ENCODE peak calls at places on chromosome 10, in four cellular contexts. One of them, this sample, is unnamed.
A peak's percentile ranks its signal among the peaks of the same experiment; 100 is the strongest.

GRCh38 chr10:86693721-86694369 is 25.5 kb downstream of the LDB3 start:
- DNase-seq in thoracic aorta: no peak
- DNase-seq in neuronal stem cell: no peak
- DNase-seq in testis: peak; percentile 83
- DNase-seq in this sample: peak; percentile 46

GRCh38 chr10:77949167-77949566 is 22.6 kb upstream of the DLG5 start:
- DNase-seq in testis: no peak
- DNase-seq in thoracic aorta: no peak
- DNase-seq in neuronal stem cell: no peak
- DNase-seq in this sample: peak; percentile 17

GRCh38 chr10:104128214-104128613 is 6.2 kb downstream of the SFR1 start:
- DNase-seq in testis: no peak
- DNase-seq in thoracic aorta: no peak
- DNase-seq in neuronal stem cell: no peak
- DNase-seq in this sample: no peak

GRCh38 chr10:132532784-132533560 is 4.6 kb upstream of the INPP5A start:
- DNase-seq in testis: no peak
- DNase-seq in neuronal stem cell: no peak
- DNase-seq in thoracic aorta: no peak
- DNase-seq in this sample: no peak

GRCh38 chr10:130233426-130233825 is 97.2 kb downstream of the GLRX3 start:
- DNase-seq in testis: no peak
- DNase-seq in thoracic aorta: no peak
- DNase-seq in neuronal stem cell: no peak
- DNase-seq in this sample: no peak

GRCh38 chr10:46530249-46531186 is 25.9 kb downstream of the GPRIN2 start:
- DNase-seq in testis: no peak
- DNase-seq in neuronal stem cell: no peak
- DNase-seq in thoracic aorta: no peak
- DNase-seq in this sample: no peak

GRCh38 chr10:52215745-52216361 is 98.2 kb upstream of the DKK1 start:
- DNase-seq in testis: peak; percentile 63
- DNase-seq in thoracic aorta: no peak
- DNase-seq in neuronal stem cell: peak; percentile 62
- DNase-seq in this sample: peak; percentile 34

GRCh38 chr10:122161795-122162194 is 109.3 kb upstream of the BTBD16 start:
- DNase-seq in testis: no peak
- DNase-seq in thoracic aorta: no peak
- DNase-seq in neuronal stem cell: no peak
- DNase-seq in this sample: no peak

GRCh38 chr10:104548090-104548489 is 93.0 kb upstream of the SORCS3 start:
- DNase-seq in testis: no peak
- DNase-seq in neuronal stem cell: peak; percentile 31
- DNase-seq in thoracic aorta: no peak
- DNase-seq in this sample: no peak

GRCh38 chr10:219731-220472 is 84.6 kb downstream of the ZMYND11 start:
- DNase-seq in testis: no peak
- DNase-seq in thoracic aorta: no peak
- DNase-seq in neuronal stem cell: no peak
- DNase-seq in this sample: no peak

GRCh38 chr10:3468919-3469638 is 296.5 kb upstream of the PITRM1 start:
- DNase-seq in neuronal stem cell: no peak
- DNase-seq in testis: no peak
- DNase-seq in thoracic aorta: peak; percentile 28
- DNase-seq in this sample: no peak

GRCh38 chr10:110759523-110759922 is 112.2 kb upstream of the PDCD4 start:
- DNase-seq in thoracic aorta: no peak
- DNase-seq in neuronal stem cell: no peak
- DNase-seq in testis: no peak
- DNase-seq in this sample: no peak

GRCh38 chr10:50993817-50994251 is 80.5 kb upstream of the PRKG1 start:
- DNase-seq in neuronal stem cell: no peak
- DNase-seq in thoracic aorta: no peak
- DNase-seq in testis: no peak
- DNase-seq in this sample: no peak
- H3K4me3 ChIP-seq in neuronal stem cell: no peak overlapping the region
- H3K4me3 ChIP-seq in thoracic aorta: peak overlapping the region; percentile 94
- H3K4me3 ChIP-seq in testis: peak overlapping the region; percentile 71
- H3K4me3 ChIP-seq in this sample: no peak overlapping the region

GRCh38 chr10:71842856-71843530 is 8.1 kb downstream of the PSAP start:
- DNase-seq in testis: no peak
- DNase-seq in thoracic aorta: no peak
- DNase-seq in neuronal stem cell: no peak
- DNase-seq in this sample: no peak

GRCh38 chr10:71838264-71839211 is 12.5 kb downstream of the PSAP start:
- DNase-seq in testis: no peak
- DNase-seq in neuronal stem cell: no peak
- DNase-seq in thoracic aorta: no peak
- DNase-seq in this sample: no peak

GRCh38 chr10:71840936-71841335 is 10.1 kb downstream of the PSAP start:
- DNase-seq in thoracic aorta: no peak
- DNase-seq in neuronal stem cell: no peak
- DNase-seq in testis: no peak
- DNase-seq in this sample: no peak

GRCh38 chr10:71842424-71842823 is 8.6 kb downstream of the PSAP start:
- DNase-seq in thoracic aorta: no peak
- DNase-seq in neuronal stem cell: no peak
- DNase-seq in testis: no peak
- DNase-seq in this sample: no peak

GRCh38 chr10:71840177-71840711 is 10.8 kb downstream of the PSAP start:
- DNase-seq in thoracic aorta: peak; percentile 72
- DNase-seq in neuronal stem cell: peak; percentile 94
- DNase-seq in testis: peak; percentile 94
- DNase-seq in this sample: peak; percentile 93
- H3K4me3 ChIP-seq in thoracic aorta: no peak overlapping the region
- H3K4me3 ChIP-seq in neuronal stem cell: no peak overlapping the region
- H3K4me3 ChIP-seq in testis: no peak overlapping the region
- H3K4me3 ChIP-seq in this sample: peak overlapping the region; percentile 31

DNA sequence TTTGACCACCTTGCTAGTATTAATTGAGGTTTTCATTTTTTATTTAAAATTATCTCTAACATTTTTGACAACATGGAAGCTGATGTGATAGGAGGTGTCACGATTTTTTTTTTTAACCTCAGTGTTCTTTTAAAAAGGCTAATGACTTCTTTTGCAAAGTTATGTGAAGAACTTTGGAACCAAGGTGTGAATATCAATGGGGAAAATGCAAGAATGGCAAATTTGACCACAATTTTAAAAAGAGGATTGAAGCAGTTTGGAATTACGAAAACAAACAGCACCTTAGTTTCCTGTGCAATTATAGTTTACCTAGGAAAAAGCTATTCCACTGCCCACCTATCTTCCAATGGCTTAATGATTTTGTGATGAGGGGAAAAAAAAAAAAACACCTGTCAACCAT is 232.4 kb downstream of the VTI1A start:
- DNase-seq in thoracic aorta: no peak
- DNase-seq in neuronal stem cell: no peak
- DNase-seq in testis: no peak
- DNase-seq in this sample: no peak
- H3K4me3 ChIP-seq in thoracic aorta: no peak overlapping the region
- H3K4me3 ChIP-seq in neuronal stem cell: no peak overlapping the region
- H3K4me3 ChIP-seq in testis: no peak overlapping the region
- H3K4me3 ChIP-seq in this sample: no peak overlapping the region

DNA sequence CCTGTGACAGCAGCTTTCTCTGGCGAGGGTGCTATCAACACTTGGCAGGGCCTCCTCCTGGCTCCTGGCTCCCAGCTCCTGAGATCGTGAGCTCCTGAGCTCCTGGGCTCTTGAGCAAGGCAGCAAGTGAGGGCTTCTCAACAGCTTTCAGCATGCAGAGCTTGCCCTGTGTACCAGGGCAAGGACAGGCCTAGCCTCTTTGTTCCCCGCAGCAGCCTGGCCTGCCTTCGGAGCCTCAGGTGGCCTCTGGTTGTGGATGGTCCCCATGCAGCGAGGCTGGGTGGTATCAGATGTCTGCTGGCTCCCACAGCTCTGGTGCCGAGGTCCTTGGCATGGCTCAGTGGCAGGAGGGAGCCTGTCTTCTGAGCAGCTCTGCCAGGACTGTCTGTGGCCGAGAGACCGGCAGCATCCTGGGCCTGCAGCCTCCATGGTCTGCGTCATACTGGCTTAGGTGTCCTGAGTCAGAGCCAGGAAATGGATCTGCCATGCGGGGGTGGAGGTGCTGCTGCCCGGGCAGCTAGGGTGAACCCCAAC is 44.2 kb downstream of the ZMIZ1 start:
- DNase-seq in testis: peak; percentile 50
- DNase-seq in thoracic aorta: no peak
- DNase-seq in neuronal stem cell: no peak
- DNase-seq in this sample: no peak
- H3K4me3 ChIP-seq in testis: no peak overlapping the region
- H3K4me3 ChIP-seq in thoracic aorta: no peak overlapping the region
- H3K4me3 ChIP-seq in neuronal stem cell: no peak overlapping the region
- H3K4me3 ChIP-seq in this sample: no peak overlapping the region

DNA sequence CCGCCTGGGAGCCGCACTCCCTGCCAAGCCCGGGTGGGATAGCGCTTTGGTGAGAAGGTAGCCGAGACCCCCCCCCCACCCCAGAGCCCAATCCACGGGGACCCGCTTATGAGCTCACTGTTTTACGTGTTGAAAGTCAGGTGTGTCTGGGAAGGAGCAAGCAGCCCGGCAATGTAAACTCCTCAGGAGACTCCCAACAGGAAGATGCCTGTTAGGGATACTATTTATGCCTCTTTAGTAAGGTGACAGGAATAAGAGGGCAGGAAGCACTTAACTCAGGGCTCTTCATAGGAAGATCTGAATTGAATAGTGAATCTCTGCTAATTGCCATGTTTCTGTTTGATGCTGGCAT is 367 bp upstream of the ARHGAP22 start:
- DNase-seq in thoracic aorta: no peak
- DNase-seq in neuronal stem cell: no peak
- DNase-seq in testis: no peak
- DNase-seq in this sample: no peak
- H3K4me3 ChIP-seq in thoracic aorta: peak overlapping the region; percentile 67
- H3K4me3 ChIP-seq in neuronal stem cell: no peak overlapping the region
- H3K4me3 ChIP-seq in testis: peak overlapping the region; percentile 56
- H3K4me3 ChIP-seq in this sample: peak overlapping the region; percentile 53

DNA sequence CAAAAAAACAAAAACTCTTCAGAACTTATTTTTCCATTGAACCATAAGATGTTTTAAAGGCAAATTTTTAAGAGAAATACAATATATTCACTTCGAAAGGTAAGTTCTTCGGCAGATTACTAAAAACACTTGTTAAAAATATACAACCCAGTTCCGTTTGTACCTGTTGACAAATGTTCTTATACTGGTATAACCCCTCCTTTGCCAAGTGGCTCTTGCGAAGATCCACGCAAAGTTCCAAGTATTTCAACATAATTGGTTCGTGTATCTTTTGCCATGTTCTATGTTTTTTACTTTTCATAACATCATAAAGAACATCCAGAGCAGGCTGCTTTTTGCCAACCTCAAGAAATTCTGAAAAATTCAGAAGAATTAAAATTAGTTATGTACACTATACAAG is 7.0 kb downstream of the EIF3A start:
- DNase-seq in testis: no peak
- DNase-seq in neuronal stem cell: no peak
- DNase-seq in thoracic aorta: no peak
- DNase-seq in this sample: no peak
- H3K4me3 ChIP-seq in testis: no peak overlapping the region
- H3K4me3 ChIP-seq in neuronal stem cell: no peak overlapping the region
- H3K4me3 ChIP-seq in thoracic aorta: no peak overlapping the region
- H3K4me3 ChIP-seq in this sample: no peak overlapping the region

DNA sequence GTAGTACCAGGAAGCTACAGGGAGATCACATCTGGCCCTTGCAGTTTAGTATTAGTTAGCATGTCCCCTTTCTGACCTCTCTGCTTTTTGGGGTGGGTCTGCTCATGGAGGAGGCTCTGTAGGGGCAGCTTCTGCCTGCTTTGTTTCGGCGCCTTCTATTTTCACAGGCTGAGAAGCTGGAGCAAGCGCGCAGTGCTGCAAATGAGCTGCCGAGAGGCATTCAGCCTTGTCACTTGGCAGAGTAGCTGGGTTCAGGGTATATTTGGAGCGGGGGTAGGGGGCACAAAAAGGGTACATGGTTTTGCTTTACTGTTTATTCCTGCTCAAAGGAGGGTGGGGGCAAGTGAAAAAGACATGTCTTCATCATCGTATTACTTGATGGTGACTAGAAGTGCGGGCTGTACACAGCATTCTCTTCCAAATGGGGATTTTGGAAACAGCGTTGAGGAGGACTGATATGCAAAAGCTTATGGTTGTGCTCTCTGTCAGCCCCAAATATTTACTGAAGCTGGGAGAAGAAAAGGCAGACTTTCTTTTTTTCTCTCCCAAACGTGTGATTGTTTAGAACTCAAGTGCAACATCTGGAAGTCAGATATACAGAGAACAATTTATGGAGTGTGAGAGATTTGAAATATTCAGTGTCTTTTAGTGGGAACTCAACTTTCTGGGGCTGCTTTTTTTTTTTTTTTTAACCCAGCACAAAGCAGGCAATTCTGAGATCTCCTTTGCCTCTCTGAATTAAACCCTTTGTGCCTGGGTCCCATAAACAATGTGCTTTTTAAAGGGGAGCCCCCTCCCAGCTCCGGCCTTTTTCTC is 146.5 kb downstream of the CELF2 start:
- DNase-seq in thoracic aorta: no peak
- DNase-seq in neuronal stem cell: peak; percentile 63
- DNase-seq in testis: no peak
- DNase-seq in this sample: no peak
- H3K4me3 ChIP-seq in thoracic aorta: peak overlapping the region; percentile 89
- H3K4me3 ChIP-seq in neuronal stem cell: peak overlapping the region; percentile 54
- H3K4me3 ChIP-seq in testis: peak overlapping the region; percentile 70
- H3K4me3 ChIP-seq in this sample: no peak overlapping the region

GRCh38 chr10:75073442-75073841 is 38.0 kb upstream of the SAMD8 start:
- DNase-seq in testis: no peak
- DNase-seq in thoracic aorta: no peak
- DNase-seq in neuronal stem cell: no peak
- DNase-seq in this sample: no peak
- H3K4me3 ChIP-seq in testis: no peak overlapping the region
- H3K4me3 ChIP-seq in thoracic aorta: no peak overlapping the region
- H3K4me3 ChIP-seq in neuronal stem cell: no peak overlapping the region
- H3K4me3 ChIP-seq in this sample: no peak overlapping the region

DNA sequence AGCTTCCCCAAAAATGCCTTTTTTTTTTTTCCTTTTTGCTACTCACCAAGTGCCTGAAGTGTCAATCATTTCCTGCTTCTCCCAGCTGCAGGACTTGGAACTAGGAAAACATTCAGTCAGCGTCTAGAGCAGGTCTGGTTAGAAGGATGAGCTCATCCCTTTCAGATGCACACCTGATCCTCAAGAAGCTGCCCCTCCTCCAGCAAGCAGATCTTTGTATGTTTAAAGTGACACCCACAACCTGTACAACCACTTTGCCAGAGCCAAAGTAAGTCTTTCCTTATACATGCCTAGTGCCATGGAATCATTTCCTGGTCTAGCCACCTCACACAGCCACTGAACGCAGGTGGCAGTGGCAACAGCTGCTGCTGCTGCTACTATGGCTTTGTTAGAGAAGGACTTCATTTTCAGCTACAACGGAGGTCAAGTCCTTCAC is 10.4 kb upstream of the USP54 start:
- DNase-seq in testis: no peak
- DNase-seq in neuronal stem cell: no peak
- DNase-seq in thoracic aorta: no peak
- DNase-seq in this sample: no peak
- H3K4me3 ChIP-seq in testis: no peak overlapping the region
- H3K4me3 ChIP-seq in neuronal stem cell: no peak overlapping the region
- H3K4me3 ChIP-seq in thoracic aorta: no peak overlapping the region
- H3K4me3 ChIP-seq in this sample: no peak overlapping the region

GRCh38 chr10:62528441-62528840 is 154.3 kb downstream of the ZNF365 start:
- DNase-seq in testis: no peak
- DNase-seq in neuronal stem cell: no peak
- DNase-seq in thoracic aorta: no peak
- DNase-seq in this sample: no peak
- H3K4me3 ChIP-seq in testis: no peak overlapping the region
- H3K4me3 ChIP-seq in neuronal stem cell: no peak overlapping the region
- H3K4me3 ChIP-seq in thoracic aorta: no peak overlapping the region
- H3K4me3 ChIP-seq in this sample: no peak overlapping the region